ENCODE peak calls at places on chromosomes 1 and 21, in nine cellular contexts. Z, S, R, T, B, X, I, M and Q are unnamed samples.

GRCh38 chr1:1207254-1207902 is 986 bp upstream of the TNFRSF18 start:
- DNase-seq in Z (no peak), S (no peak), R (no peak), T (no peak), B (no peak), X (no peak), I (no peak), M (peak; percentile 36), Q (no peak)

GRCh38 chr1:151763990-151764389 is 694 bp upstream of the MRPL9 start:
- DNase-seq in Z (no peak), S (peak; percentile 18), R (no peak), T (no peak), B (no peak), X (no peak), I (no peak), M (no peak), Q (no peak)

GRCh38 chr1:229452956-229453801 is 19.3 kb upstream of the ACTA1 start:
- DNase-seq in Z (no peak), S (peak; percentile 60), R (no peak), T (no peak), B (no peak), X (no peak), I (peak; percentile 44), M (no peak), Q (no peak)

GRCh38 chr1:236204043-236204442 is 61.7 kb downstream of the GPR137B start:
- DNase-seq in Z (no peak), S (peak; percentile 47), R (no peak), T (no peak), B (no peak), X (no peak), I (no peak), M (no peak), Q (no peak)

GRCh38 chr1:184310157-184310819 is 76.5 kb upstream of the C1orf21 start:
- DNase-seq in Z (no peak), S (no peak), R (no peak), T (no peak), B (no peak), X (no peak), I (no peak), M (no peak), Q (no peak)

GRCh38 chr1:166302919-166303758 is 136.3 kb upstream of the FAM78B start:
- DNase-seq in Z (no peak), S (no peak), R (no peak), T (no peak), B (no peak), X (no peak), I (peak; percentile 35), M (no peak), Q (no peak)

GRCh38 chr1:112304612-112305011 is 91.4 kb upstream of the CTTNBP2NL start:
- DNase-seq in Z (no peak), S (no peak), R (no peak), T (no peak), B (no peak), X (no peak), I (no peak), M (no peak), Q (no peak)

GRCh38 chr21:45726438-45726837 is 82.9 kb downstream of the PCBP3 start:
- DNase-seq in Z (no peak), S (no peak), R (no peak), T (no peak), B (no peak), X (no peak), I (no peak), M (no peak), Q (no peak)

GRCh38 chr1:25810341-25811299 is 9.1 kb upstream of the MTFR1L start:
- DNase-seq in Z (peak; percentile 74), S (peak; percentile 60), R (peak; percentile 69), T (no peak), B (peak; percentile 62), X (peak; percentile 73), I (peak; percentile 90), M (peak; percentile 85), Q (peak; percentile 75)

GRCh38 chr1:3163356-3163755 is 94.4 kb downstream of the PRDM16 start:
- DNase-seq in Z (no peak), S (no peak), R (no peak), T (no peak), B (no peak), X (no peak), I (no peak), M (no peak), Q (no peak)

GRCh38 chr1:149937779-149938178 is 1.1 kb upstream of the MTMR11 start:
- DNase-seq in Z (no peak), S (no peak), R (peak; percentile 8), T (no peak), B (no peak), X (no peak), I (no peak), M (no peak), Q (no peak)

GRCh38 chr1:230463760-230464159 is 37.6 kb upstream of the PGBD5 start:
- DNase-seq in Z (no peak), S (no peak), R (no peak), T (no peak), B (no peak), X (no peak), I (no peak), M (no peak), Q (no peak)

GRCh38 chr1:3425486-3426215 is 28.8 kb upstream of the ARHGEF16 start:
- DNase-seq in Z (no peak), S (no peak), R (no peak), T (no peak), B (no peak), X (no peak), I (no peak), M (no peak), Q (no peak)

GRCh38 chr1:208174736-208175507 is 69.3 kb downstream of the PLXNA2 start:
- DNase-seq in Z (no peak), S (peak; percentile 58), R (no peak), T (no peak), B (no peak), X (no peak), I (no peak), M (no peak), Q (no peak)

GRCh38 chr1:44693159-44693558 is 18.6 kb downstream of the ARMH1 start:
- DNase-seq in Z (no peak), S (no peak), R (peak; percentile 34), T (no peak), B (no peak), X (no peak), I (no peak), M (no peak), Q (no peak)

GRCh38 chr1:62536865-62537264 is 60.5 kb upstream of the ANGPTL3 start:
- DNase-seq in Z (no peak), S (no peak), R (no peak), T (no peak), B (no peak), X (no peak), I (no peak), M (no peak), Q (no peak)

GRCh38 chr1:94358630-94359599 is 59.3 kb upstream of the ABCD3 start:
- DNase-seq in Z (no peak), S (no peak), R (no peak), T (no peak), B (peak; percentile 39), X (no peak), I (no peak), M (no peak), Q (no peak)

GRCh38 chr1:41345434-41346075 is 15.7 kb upstream of the FOXO6 start:
- DNase-seq in Z (peak; percentile 21), S (no peak), R (no peak), T (no peak), B (no peak), X (peak; percentile 15), I (no peak), M (no peak), Q (no peak)

GRCh38 chr1:174159253-174160108 is at the start of gene RABGAP1L:
- DNase-seq in Z (peak; percentile 96), S (peak; percentile 92), R (peak; percentile 92), T (peak; percentile 93), B (peak; percentile 96), X (peak; percentile 91), I (peak; percentile 97), M (peak; percentile 97), Q (peak; percentile 94)

GRCh38 chr1:174161813-174162212 is 2.5 kb downstream of the RABGAP1L start:
- DNase-seq in Z (no peak), S (no peak), R (no peak), T (no peak), B (no peak), X (no peak), I (no peak), M (no peak), Q (no peak)

GRCh38 chr1:174160109-174160473 is 771 bp downstream of the RABGAP1L start:
- DNase-seq in Z (peak; percentile 89), S (peak; percentile 38), R (peak; percentile 33), T (peak; percentile 51), B (peak; percentile 17), X (no peak), I (peak; percentile 39), M (peak; percentile 78), Q (peak; percentile 49)

GRCh38 chr1:174158767-174159252 is 510 bp upstream of the RABGAP1L start:
- DNase-seq in Z (no peak), S (no peak), R (no peak), T (no peak), B (no peak), X (no peak), I (no peak), M (no peak), Q (no peak)

GRCh38 chr1:174160603-174161002 is 1.3 kb downstream of the RABGAP1L start:
- DNase-seq in Z (no peak), S (no peak), R (no peak), T (no peak), B (no peak), X (no peak), I (no peak), M (no peak), Q (no peak)
- H3K4me3 ChIP-seq in Z (peak overlapping the region; percentile 98), S (peak overlapping the region; percentile 93), R (peak overlapping the region; percentile 99), T (peak overlapping the region; percentile 94), B (peak overlapping the region; percentile 82), X (peak overlapping the region; percentile 90), I (peak overlapping the region; percentile 85), M (no peak overlapping the region), Q (peak overlapping the region; percentile 74)

GRCh38 chr1:154407021-154407865 is 2.1 kb downstream of the IL6R start:
- DNase-seq in Z (no peak), S (no peak), R (peak; percentile 76), T (no peak), B (no peak), X (no peak), I (no peak), M (no peak), Q (no peak)
- H3K4me3 ChIP-seq in Z (peak overlapping the region; percentile 91), S (peak overlapping the region; percentile 79), R (peak overlapping the region; percentile 69), T (peak overlapping the region; percentile 80), B (no peak overlapping the region), X (peak overlapping the region; percentile 87), I (no peak overlapping the region), M (no peak overlapping the region), Q (peak overlapping the region; percentile 90)

DNA sequence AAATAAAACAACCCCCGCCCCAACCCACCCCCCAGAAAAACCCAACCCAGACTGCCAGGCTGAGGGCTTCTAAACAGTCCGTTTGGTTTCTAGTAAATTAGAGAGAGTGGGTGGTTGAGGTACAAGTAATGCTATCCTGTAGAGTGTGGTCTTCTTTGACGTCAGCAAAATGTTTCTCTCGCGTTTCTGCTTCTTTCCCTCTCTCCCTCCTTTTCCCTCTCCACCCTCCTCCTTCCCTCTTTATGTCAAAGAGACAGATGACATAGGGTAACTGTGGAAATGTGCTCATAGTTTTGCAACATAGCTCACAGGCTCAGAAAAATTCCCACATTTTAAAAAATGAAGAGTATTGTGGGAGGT is 158.3 kb downstream of the TOMM20 start:
- DNase-seq in Z (no peak), S (peak; percentile 89), R (no peak), T (no peak), B (no peak), X (no peak), I (no peak), M (no peak), Q (no peak)
- H3K4me3 ChIP-seq in Z (peak overlapping the region; percentile 39), S (no peak overlapping the region), R (no peak overlapping the region), T (peak overlapping the region; percentile 41), B (no peak overlapping the region), X (peak overlapping the region; percentile 29), I (no peak overlapping the region), M (no peak overlapping the region), Q (peak overlapping the region; percentile 25)

GRCh38 chr1:11982010-11982392 is 1.8 kb downstream of the MFN2 start:
- DNase-seq in Z (no peak), S (peak; percentile 52), R (peak; percentile 62), T (no peak), B (no peak), X (no peak), I (peak; percentile 15), M (no peak), Q (no peak)
- H3K4me3 ChIP-seq in Z (no peak overlapping the region), S (no peak overlapping the region), R (peak overlapping the region; percentile 95), T (no peak overlapping the region), B (no peak overlapping the region), X (no peak overlapping the region), I (no peak overlapping the region), M (no peak overlapping the region), Q (no peak overlapping the region)